ENCODE peak calls at places on chromosome 20, in seven cellular contexts. C is IMR-90, F is breast epithelium, L is heart left ventricle, E is body of pancreas, B is stomach, G is adrenal gland. N is an unnamed sample. For H3K27me3, the result is how much of the 10 kb centered on the place peaks cover.

GRCh38 chr20:46651091-46651962 is at the start of gene SLC13A3:
- DNase-seq in G (no peak), L (no peak), E (no peak), F (no peak), B (peak), C (no peak), N (no peak)

GRCh38 chr20:31496761-31497295 is 17.4 kb upstream of the HM13 start:
- DNase-seq in F (peak), E (peak), B (no peak), G (peak), C (no peak), L (peak), N (peak)

GRCh38 chr20:24730750-24731149 is 218.3 kb upstream of the CST7 start:
- DNase-seq in G (no peak), F (no peak), C (no peak), B (no peak), E (no peak), L (no peak), N (no peak)

GRCh38 chr20:33656010-33656782 is 5.9 kb upstream of the C20orf144 start:
- DNase-seq in F (no peak), G (no peak), E (no peak), L (no peak), B (no peak), C (no peak), N (no peak)

GRCh38 chr20:63315982-63316491 is 23.1 kb downstream of the COL20A1 start:
- DNase-seq in G (no peak), L (peak), F (no peak), E (peak), C (no peak), B (no peak), N (no peak)

GRCh38 chr20:63552481-63553249 is 1.3 kb upstream of the FNDC11 start:
- DNase-seq in E (no peak), L (no peak), B (no peak), F (no peak), G (no peak), C (no peak), N (no peak)

GRCh38 chr20:43404880-43405279 is 52.8 kb upstream of the SRSF6 start:
- DNase-seq in B (no peak), E (no peak), F (no peak), C (no peak), L (no peak), G (no peak), N (no peak)

GRCh38 chr20:16491277-16491912 is 81.9 kb downstream of the KIF16B start:
- DNase-seq in L (no peak), G (peak), E (no peak), C (peak), B (no peak), F (no peak), N (peak)

GRCh38 chr20:8602389-8603116 is 466.3 kb upstream of the PLCB4 start:
- DNase-seq in E (no peak), G (no peak), B (no peak), L (no peak), C (peak), F (no peak), N (no peak)

GRCh38 chr20:18628330-18628941 is 40.6 kb downstream of the DTD1 start:
- DNase-seq in G (peak), B (peak), C (no peak), E (peak), L (no peak), F (peak), N (no peak)

GRCh38 chr20:53751394-53752368 is 158.0 kb upstream of the ZNF217 start:
- DNase-seq in F (no peak), C (no peak), E (no peak), G (no peak), B (peak), L (no peak), N (no peak)

GRCh38 chr20:18857640-18858039 is 44.1 kb downstream of the SCP2D1 start:
- DNase-seq in C (peak), E (no peak), F (no peak), G (no peak), L (no peak), B (no peak), N (no peak)

GRCh38 chr20:23180451-23180921 is 94.4 kb upstream of the CD93 start:
- DNase-seq in C (no peak), B (no peak), L (peak), F (no peak), G (peak), E (no peak), N (peak)

GRCh38 chr20:1901704-1902103 is 6.5 kb downstream of the SIRPA start:
- DNase-seq in C (no peak), B (no peak), E (no peak), L (no peak), G (no peak), F (no peak), N (no peak)

GRCh38 chr20:21741266-21741665 is 35.8 kb downstream of the PAX1 start:
- DNase-seq in G (no peak), C (no peak), B (no peak), E (no peak), F (no peak), L (no peak), N (no peak)

GRCh38 chr20:23165307-23165750 is 79.2 kb upstream of the CD93 start:
- DNase-seq in G (no peak), L (no peak), B (peak), C (no peak), F (no peak), E (no peak), N (no peak)

GRCh38 chr20:57698191-57698866 is 11.5 kb downstream of the PMEPA1 start:
- DNase-seq in L (no peak), G (peak), B (peak), C (peak), F (no peak), E (no peak), N (no peak)
- H3K27me3 ChIP-seq in L (under half), G (under half), B (under half), C (under half), F (under half), E (under half), N (under half)

DNA sequence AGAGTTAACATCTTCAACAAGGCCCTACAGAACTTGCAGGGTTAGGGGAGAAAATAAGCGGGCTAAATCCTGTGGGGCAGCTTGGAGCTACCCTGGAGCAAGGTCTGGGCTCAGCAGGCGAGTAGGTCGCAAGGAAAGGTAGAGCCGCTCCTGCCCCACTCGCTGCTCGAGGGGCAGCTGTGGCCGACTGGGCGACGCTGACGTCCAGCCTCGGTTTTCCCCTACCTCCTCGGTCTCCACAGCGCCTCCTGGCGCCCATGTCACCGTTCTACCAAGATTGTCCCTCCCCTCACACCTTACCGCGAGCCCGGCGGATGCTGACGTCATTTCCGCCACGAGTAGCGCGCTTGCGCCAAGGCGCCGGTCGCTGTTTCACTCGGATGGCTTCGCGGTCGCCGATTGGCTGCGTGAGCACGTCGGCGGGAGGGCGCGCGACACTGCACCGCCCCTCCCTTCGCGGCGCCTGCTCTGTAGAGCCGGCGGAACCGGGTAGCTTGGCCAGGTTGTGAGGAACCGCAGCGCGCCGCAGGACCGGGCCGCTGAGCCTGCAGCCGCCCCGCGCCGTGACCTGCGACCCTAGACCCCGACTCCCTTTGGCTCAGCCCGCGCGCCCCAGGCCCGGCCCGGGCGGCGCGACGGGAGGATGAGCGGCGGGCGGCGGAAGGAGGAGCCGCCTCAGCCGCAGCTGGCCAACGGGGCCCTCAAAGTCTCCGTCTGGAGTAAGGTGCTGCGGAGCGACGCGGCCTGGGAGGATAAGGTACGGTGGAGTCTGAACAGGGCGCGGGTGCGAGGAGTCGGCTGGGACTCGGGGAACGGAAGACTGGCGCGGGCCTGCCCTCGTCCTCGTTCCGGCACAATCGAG is at the start of gene RAB5IF:
- DNase-seq in G (peak), E (peak), L (peak), F (peak), B (peak), C (peak), N (peak)
- TF ChIP-seq POLR2A in G (peak), E (peak), L (peak), F (no peak), B (peak), C (peak), N (no peak)

DNA sequence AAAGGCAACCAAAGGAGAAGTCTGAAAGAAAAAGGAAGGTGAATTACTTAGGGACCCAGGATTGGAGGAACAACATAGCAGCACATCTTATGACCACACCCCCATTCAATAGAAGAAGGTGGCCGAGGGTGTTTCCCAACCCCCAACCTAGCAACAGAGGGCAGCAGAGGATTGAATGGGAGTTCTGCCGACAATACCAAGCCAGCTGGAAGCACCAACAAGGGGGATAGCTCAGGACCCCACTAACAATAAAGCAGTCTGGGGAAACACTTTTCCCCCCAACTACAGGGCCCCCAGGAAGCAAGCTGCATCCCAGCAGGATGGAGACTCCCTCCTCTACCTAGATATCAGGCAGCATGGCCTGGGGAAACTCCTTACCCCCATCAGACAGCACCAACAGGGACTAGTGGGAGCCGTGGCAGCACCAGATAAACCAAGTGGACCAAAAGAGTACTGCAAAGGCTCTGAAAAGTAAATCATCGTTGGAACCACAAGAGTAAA is 67.7 kb downstream of the ZHX3 start:
- DNase-seq in B (no peak), C (peak), F (no peak), E (no peak), L (no peak), G (peak), N (no peak)
- TF ChIP-seq CTCF in B (no peak), C (peak), F (no peak), E (no peak), L (peak), G (peak), N (no peak)

GRCh38 chr20:57755609-57756008 is 45.8 kb upstream of the PMEPA1 start:
- DNase-seq in F (no peak), L (no peak), G (no peak), C (no peak), B (no peak), E (no peak), N (no peak)
- H3K27me3 ChIP-seq in F (under half), L (under half), G (under half), C (under half), B (under half), E (under half), N (under half)

GRCh38 chr20:58982406-58983114 is 1.5 kb downstream of the NELFCD start:
- DNase-seq in G (no peak), F (no peak), B (peak), L (no peak), C (no peak), E (no peak), N (no peak)
- TF ChIP-seq POLR2A in G (no peak), F (no peak), B (no peak), L (no peak), C (no peak), E (no peak), N (no peak)

GRCh38 chr20:29079769-29080690 is 2177.4 kb upstream of the DEFB115 start:
- DNase-seq in B (no peak), F (no peak), C (no peak), G (no peak), L (peak), E (peak), N (peak)
- TF ChIP-seq CTCF in B (no peak), F (no peak), C (no peak), G (no peak), L (no peak), E (no peak), N (no peak)